ENCODE peak calls at places on chromosomes 16 and 17, in five cellular contexts. E, X, T, C and J are unnamed samples.
A peak's percentile ranks its signal among the peaks of the same experiment; 100 is the strongest.

GRCh38 chr17:40664582-40665333 is at the start of gene KRT222:
- DNase-seq in E (no peak), C (no peak), X (no peak), T (no peak), J (no peak)

GRCh38 chr16:79146-80054 is 1.4 kb downstream of the MPG start:
- DNase-seq in C (no peak), T (peak; percentile 20), E (no peak), X (no peak), J (no peak)

GRCh38 chr16:70258065-70258464 is 6.3 kb upstream of the EXOSC6 start:
- DNase-seq in X (no peak), T (no peak), C (no peak), E (no peak), J (no peak)

GRCh38 chr16:56246051-56246817 is 54.9 kb downstream of the GNAO1 start:
- DNase-seq in C (no peak), T (no peak), E (peak; percentile 86), X (no peak), J (peak; percentile 43)

GRCh38 chr16:28933176-28933575 is 1.4 kb downstream of the CD19 start:
- DNase-seq in C (no peak), E (no peak), T (no peak), X (no peak), J (no peak)

GRCh38 chr16:30977502-30977901 is 7.5 kb upstream of the HSD3B7 start:
- DNase-seq in E (no peak), X (no peak), C (no peak), T (no peak), J (no peak)

GRCh38 chr16:14628806-14629611 is 1.1 kb downstream of the PARN start:
- DNase-seq in E (no peak), C (no peak), T (no peak), X (no peak), J (no peak)

GRCh38 chr16:46929378-46930332 is 43.8 kb downstream of the DNAJA2 start:
- DNase-seq in T (peak; percentile 47), X (peak; percentile 83), E (peak; percentile 83), C (peak; percentile 61), J (no peak)

GRCh38 chr17:2438823-2439222 is 38.0 kb upstream of the MNT start:
- DNase-seq in T (peak; percentile 85), X (no peak), E (no peak), C (no peak), J (no peak)

GRCh38 chr16:17224859-17225258 is 245.9 kb downstream of the XYLT1 start:
- DNase-seq in X (no peak), T (peak; percentile 88), E (peak; percentile 77), C (peak; percentile 68), J (no peak)

GRCh38 chr17:19513897-19514488 is 19.7 kb upstream of the SLC47A1 start:
- DNase-seq in C (peak; percentile 30), T (peak; percentile 69), X (peak; percentile 75), E (no peak), J (peak; percentile 79)

GRCh38 chr17:59751955-59752413 is 44.5 kb downstream of the VMP1 start:
- DNase-seq in E (no peak), C (no peak), X (no peak), T (no peak), J (no peak)

GRCh38 chr16:54140057-54140787 is 146.4 kb downstream of the IRX3 start:
- DNase-seq in T (no peak), C (no peak), X (no peak), E (no peak), J (no peak)

GRCh38 chr17:41816637-41817320 is 4.0 kb downstream of the FKBP10 start:
- DNase-seq in X (no peak), T (no peak), E (no peak), C (no peak), J (no peak)

GRCh38 chr16:29232811-29233704 is 173.5 kb downstream of the NPIPB11 start:
- DNase-seq in E (no peak), C (no peak), T (no peak), X (peak; percentile 36), J (no peak)

GRCh38 chr17:30433514-30433913 is 43.7 kb upstream of the GOSR1 start:
- DNase-seq in T (peak; percentile 93), E (no peak), C (no peak), X (no peak), J (no peak)

GRCh38 chr16:87263418-87264052 is 53.7 kb downstream of the C16orf95 start:
- DNase-seq in T (no peak), E (no peak), C (no peak), X (peak; percentile 19), J (no peak)

GRCh38 chr16:31134091-31134571 is 1.4 kb downstream of the PRSS8 start:
- DNase-seq in E (no peak), X (no peak), T (no peak), C (peak; percentile 41), J (no peak)

GRCh38 chr16:51473091-51473490 is 322.0 kb upstream of the SALL1 start:
- DNase-seq in X (no peak), E (no peak), C (no peak), T (peak; percentile 14), J (no peak)

DNA sequence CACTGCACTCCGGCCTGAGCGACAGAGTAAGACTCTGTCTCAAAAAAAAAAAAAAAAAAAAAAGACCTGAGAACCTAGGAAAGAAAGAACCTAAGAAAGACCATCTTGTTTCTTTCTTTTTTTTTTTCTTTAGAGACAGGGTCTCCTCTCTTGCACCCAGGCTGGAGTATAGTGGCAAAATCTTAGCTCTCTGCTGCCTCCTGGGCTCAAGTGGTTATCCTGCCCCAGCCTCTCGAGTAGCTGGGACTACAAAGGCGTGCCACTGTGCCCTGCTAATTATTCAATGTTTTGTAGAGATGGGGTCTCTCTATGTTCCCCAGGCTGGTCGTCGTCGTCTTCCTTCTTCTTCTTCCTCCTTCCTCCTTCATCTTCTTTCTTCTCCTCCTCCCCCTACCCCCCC is 7.8 kb upstream of the BIRC5 start:
- DNase-seq in C (no peak), E (no peak), T (no peak), X (no peak), J (no peak)
- TF ChIP-seq CTCF in C (no peak), E (no peak), T (no peak), X (no peak), J (no peak)

GRCh38 chr16:81638286-81638945 is 140.7 kb upstream of the PLCG2 start:
- DNase-seq in C (no peak), X (no peak), T (no peak), E (no peak), J (peak; percentile 47)

GRCh38 chr16:81636298-81636960 is 142.7 kb upstream of the PLCG2 start:
- DNase-seq in T (no peak), C (no peak), X (no peak), E (no peak), J (peak; percentile 40)

GRCh38 chr16:81639348-81639747 is 139.7 kb upstream of the PLCG2 start:
- DNase-seq in T (no peak), C (no peak), E (no peak), X (no peak), J (no peak)

GRCh38 chr16:81635336-81635947 is 143.6 kb upstream of the PLCG2 start:
- DNase-seq in T (no peak), C (no peak), E (no peak), X (no peak), J (no peak)

GRCh38 chr16:81637336-81638235 is 141.5 kb upstream of the PLCG2 start:
- DNase-seq in X (no peak), E (no peak), C (no peak), T (no peak), J (no peak)
- H3K4me1 ChIP-seq in X (peaks cover 24% of the 10 kb centered on the region), E (peaks cover 18% of the 10 kb centered on the region), C (peaks cover 20% of the 10 kb centered on the region), T (peaks cover 3% of the 10 kb centered on the region), J (peaks cover 45% of the 10 kb centered on the region)

GRCh38 chr16:74320707-74321106 is 24.1 kb downstream of the PSMD7 start:
- DNase-seq in T (no peak), X (no peak), E (no peak), C (peak; percentile 46), J (no peak)
- TF ChIP-seq CTCF in T (no peak), X (no peak), E (no peak), C (no peak), J (no peak)

DNA sequence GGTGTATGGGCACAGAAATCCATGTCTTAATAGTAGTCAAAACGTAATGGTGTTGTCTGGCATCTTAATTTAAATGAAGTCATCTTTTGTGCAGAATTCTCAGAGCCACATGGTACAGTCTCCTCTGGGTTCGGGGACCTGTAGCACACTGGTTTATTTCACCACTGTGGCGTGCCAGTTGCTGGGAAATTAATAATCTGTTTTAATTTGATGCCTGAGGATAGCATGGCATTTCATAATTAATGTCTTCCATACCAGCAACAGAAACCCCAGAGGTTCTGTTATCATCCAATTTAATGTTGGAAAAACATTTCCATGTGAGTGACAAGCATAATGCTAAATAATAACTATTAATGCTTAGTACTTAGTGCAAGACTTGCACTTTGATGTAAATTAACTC is 51.0 kb downstream of the SNX29 start:
- DNase-seq in C (no peak), E (no peak), X (no peak), T (no peak), J (no peak)
- H3K4me1 ChIP-seq in C (no peaks in the 10 kb centered on the region), E (peaks cover 14% of the 10 kb centered on the region), X (no peaks in the 10 kb centered on the region), T (no peaks in the 10 kb centered on the region), J (peaks cover 21% of the 10 kb centered on the region)

GRCh38 chr17:73952498-73953205 is 250.8 kb upstream of the RPL38 start:
- DNase-seq in T (no peak), E (peak; percentile 67), C (peak; percentile 28), X (peak; percentile 77), J (no peak)
- TF ChIP-seq CTCF in T (no peak), E (peak; percentile 14), C (no peak), X (peak; percentile 47), J (no peak)

DNA sequence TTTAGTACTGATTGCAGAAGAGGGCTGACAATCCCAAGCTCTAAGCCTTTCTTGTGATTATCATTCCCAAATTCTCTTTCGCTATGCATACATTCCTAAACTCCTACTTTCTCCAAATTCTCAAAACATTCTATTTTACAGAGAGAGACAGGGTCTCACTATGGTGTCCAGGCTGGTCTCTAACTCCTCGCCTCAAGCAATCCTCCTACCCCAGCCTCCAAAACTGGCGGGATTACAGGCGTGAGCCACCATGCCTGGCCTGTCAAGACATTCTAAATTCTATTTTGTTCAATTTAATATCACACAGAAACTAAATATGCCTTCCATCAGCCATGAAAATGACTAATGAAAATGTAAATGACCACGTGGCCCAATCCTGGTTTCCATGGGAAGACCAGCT is 39.8 kb downstream of the ANKRD11 start:
- DNase-seq in X (no peak), E (no peak), C (no peak), T (no peak), J (no peak)
- H3K4me1 ChIP-seq in X (peaks cover 67% of the 10 kb centered on the region), E (peaks cover 17% of the 10 kb centered on the region), C (peaks cover 37% of the 10 kb centered on the region), T (peaks cover 17% of the 10 kb centered on the region), J (peaks cover 21% of the 10 kb centered on the region)

GRCh38 chr17:37137070-37137610 is 188.4 kb downstream of the AATF start:
- DNase-seq in X (no peak), E (no peak), C (no peak), T (no peak), J (no peak)
- TF ChIP-seq CTCF in X (no peak), E (peak; percentile 8), C (no peak), T (no peak), J (no peak)